ENCODE peak calls at places on chromosomes 3 and 15, in six cellular contexts. C, E, S, H, R and Y are unnamed samples.

GRCh38 chr3:192489579-192489978 is 237.8 kb downstream of the FGF12 start:
- DNase-seq in H (no peak), E (no peak), C (no peak), S (no peak), R (no peak), Y (no peak)

GRCh38 chr15:96331942-96332853 is 1.7 kb downstream of the NR2F2 start:
- DNase-seq in E (peak), H (peak), R (no peak), C (no peak), S (peak), Y (no peak)

GRCh38 chr3:136247436-136247835 is 2.7 kb upstream of the PCCB start:
- DNase-seq in S (no peak), E (no peak), C (no peak), H (no peak), R (no peak), Y (no peak)

GRCh38 chr3:184488577-184488976 is 73.0 kb upstream of the EPHB3 start:
- DNase-seq in C (no peak), S (no peak), E (no peak), H (no peak), R (no peak), Y (no peak)

GRCh38 chr15:47964229-47964628 is 156.6 kb upstream of the SLC24A5 start:
- DNase-seq in R (no peak), H (no peak), S (no peak), E (no peak), C (no peak), Y (no peak)

GRCh38 chr15:34514251-34514760 is 69.1 kb downstream of the GOLGA8B start:
- DNase-seq in S (peak), E (no peak), C (peak), H (no peak), R (peak), Y (no peak)

GRCh38 chr3:37210230-37210629 is 35.8 kb upstream of the LRRFIP2 start:
- DNase-seq in H (no peak), C (no peak), S (peak), E (no peak), R (no peak), Y (no peak)

GRCh38 chr3:44886561-44886960 is 12.2 kb downstream of the TGM4 start:
- DNase-seq in H (no peak), C (no peak), R (no peak), E (no peak), S (no peak), Y (no peak)

GRCh38 chr15:61199681-61200080 is 29.4 kb downstream of the RORA start:
- DNase-seq in R (no peak), S (no peak), C (no peak), H (no peak), E (no peak), Y (no peak)

GRCh38 chr3:12294885-12295580 is 6.2 kb downstream of the PPARG start:
- DNase-seq in S (peak), C (no peak), H (no peak), R (no peak), E (no peak), Y (no peak)

GRCh38 chr3:133460809-133461208 is 61.0 kb downstream of the BFSP2 start:
- DNase-seq in R (no peak), S (no peak), E (no peak), C (no peak), H (no peak), Y (no peak)

GRCh38 chr3:186044427-186044826 is 64.5 kb downstream of the ETV5 start:
- DNase-seq in E (no peak), R (no peak), C (no peak), S (no peak), H (no peak), Y (no peak)

GRCh38 chr15:70486451-70487379 is 276.6 kb downstream of the UACA start:
- DNase-seq in S (peak), H (no peak), R (no peak), C (peak), E (peak), Y (peak)

GRCh38 chr3:99520511-99520910 is 117.9 kb upstream of the COL8A1 start:
- DNase-seq in R (no peak), C (no peak), H (no peak), E (no peak), S (no peak), Y (no peak)

GRCh38 chr3:147159141-147159540 is 247.2 kb downstream of the ZIC4 start:
- DNase-seq in C (no peak), E (no peak), H (no peak), S (no peak), R (no peak), Y (no peak)

GRCh38 chr15:74775132-74775562 is 6.7 kb upstream of the CSK start:
- DNase-seq in S (no peak), H (no peak), R (no peak), E (no peak), C (no peak), Y (no peak)

GRCh38 chr3:8990266-8991215 is 27.3 kb upstream of the RAD18 start:
- DNase-seq in R (no peak), C (no peak), H (no peak), S (peak), E (no peak), Y (no peak)

GRCh38 chr15:50925281-50925680 is 16.8 kb downstream of the AP4E1 start:
- DNase-seq in C (no peak), H (no peak), S (no peak), R (no peak), E (no peak), Y (no peak)

GRCh38 chr3:163722421-163722820 is 1355.9 kb downstream of the SI start:
- DNase-seq in C (no peak), E (no peak), S (no peak), H (no peak), R (no peak), Y (no peak)

GRCh38 chr3:128621234-128621633 is 29.4 kb downstream of the RPN1 start:
- DNase-seq in H (no peak), E (no peak), C (no peak), S (no peak), R (no peak), Y (no peak)

GRCh38 chr3:183161552-183162345 is 785 bp downstream of the LAMP3 start:
- DNase-seq in H (peak), E (no peak), R (no peak), C (no peak), S (no peak), Y (peak)

GRCh38 chr3:159126261-159127020 is 324.6 kb downstream of the MFSD1 start:
- DNase-seq in C (no peak), E (no peak), S (no peak), H (no peak), R (no peak), Y (no peak)

GRCh38 chr3:32117324-32117723 is 10.9 kb downstream of the GPD1L start:
- DNase-seq in E (no peak), H (no peak), C (no peak), R (no peak), S (no peak), Y (no peak)

GRCh38 chr15:60208708-60209107 is 189.1 kb downstream of the ANXA2 start:
- DNase-seq in H (no peak), R (no peak), E (no peak), S (peak), C (no peak), Y (no peak)

GRCh38 chr3:64928683-64929082 is 240.9 kb upstream of the ADAMTS9 start:
- DNase-seq in C (no peak), E (no peak), S (no peak), R (no peak), H (no peak), Y (no peak)

GRCh38 chr3:120846073-120846472 is 61.9 kb upstream of the STXBP5L start:
- DNase-seq in E (no peak), R (no peak), S (no peak), C (no peak), H (no peak), Y (no peak)

GRCh38 chr15:99096173-99096893 is 8.5 kb upstream of the SYNM start:
- DNase-seq in S (no peak), R (no peak), E (no peak), C (no peak), H (no peak), Y (no peak)

GRCh38 chr15:80480909-80481308 is 76.7 kb downstream of the ARNT2 start:
- DNase-seq in R (no peak), C (no peak), H (no peak), E (peak), S (peak), Y (no peak)

GRCh38 chr3:176521531-176522175 is 675.6 kb downstream of the TBL1XR1 start:
- DNase-seq in H (no peak), C (no peak), R (no peak), S (peak), E (no peak), Y (no peak)

GRCh38 chr3:31958721-31959152 is 22.3 kb downstream of the OSBPL10 start:
- DNase-seq in E (no peak), H (no peak), R (no peak), S (no peak), C (no peak), Y (no peak)

GRCh38 chr15:25611603-25612002 is 172.8 kb upstream of the UBE3A start:
- DNase-seq in R (no peak), E (peak), C (no peak), S (no peak), H (no peak), Y (no peak)

GRCh38 chr15:36671017-36671416 is 91.6 kb downstream of the CDIN1 start:
- DNase-seq in S (no peak), E (no peak), H (no peak), R (no peak), C (no peak), Y (no peak)

GRCh38 chr3:194730369-194730768 is 44.7 kb downstream of the FAM43A start:
- DNase-seq in C (no peak), R (no peak), S (no peak), E (no peak), H (no peak), Y (no peak)

GRCh38 chr3:194782767-194783404 is 97.2 kb downstream of the FAM43A start:
- DNase-seq in E (no peak), S (peak), H (no peak), R (no peak), C (no peak), Y (no peak)

GRCh38 chr15:96327155-96327741 is 3.3 kb upstream of the NR2F2 start:
- DNase-seq in E (peak), R (no peak), C (no peak), S (peak), H (peak), Y (no peak)

GRCh38 chr3:110164632-110165240 is 827.4 kb upstream of the DPPA4 start:
- DNase-seq in H (no peak), S (no peak), E (no peak), C (no peak), R (no peak), Y (no peak)

GRCh38 chr3:149589332-149589731 is 68.5 kb downstream of the WWTR1 start:
- DNase-seq in R (no peak), E (no peak), S (peak), H (no peak), C (no peak), Y (no peak)

DNA sequence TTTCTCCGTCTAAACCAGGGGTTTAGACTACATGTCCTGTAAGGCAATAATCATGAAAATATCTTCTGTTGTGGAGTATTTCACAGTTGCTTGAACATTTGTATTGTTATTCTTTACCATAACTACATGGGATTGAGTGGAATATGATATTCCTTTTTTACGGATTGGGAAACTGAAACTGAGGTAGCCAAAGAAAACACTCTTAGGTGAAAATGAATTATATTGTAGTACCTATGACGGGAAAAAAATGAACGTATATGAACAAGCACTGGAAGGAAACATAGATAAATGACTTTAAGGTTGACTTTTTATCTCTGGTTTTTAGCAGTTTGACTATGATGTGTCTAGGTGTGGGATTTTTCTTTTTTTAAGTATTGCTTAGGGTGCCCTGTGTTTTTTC is 35.6 kb downstream of the MAP2K1 start:
- DNase-seq in S (no peak), C (no peak), E (no peak), H (no peak), R (no peak), Y (no peak)
- TF ChIP-seq CTCF in S (no peak), C (no peak), E (no peak), H (no peak), R (no peak), Y (no peak)

GRCh38 chr3:10219737-10220136 is 28.5 kb upstream of the TATDN2 start:
- DNase-seq in R (no peak), C (no peak), E (no peak), S (no peak), H (no peak), Y (no peak)
- TF ChIP-seq CTCF in R (no peak), C (no peak), E (no peak), S (no peak), H (no peak), Y (no peak)

DNA sequence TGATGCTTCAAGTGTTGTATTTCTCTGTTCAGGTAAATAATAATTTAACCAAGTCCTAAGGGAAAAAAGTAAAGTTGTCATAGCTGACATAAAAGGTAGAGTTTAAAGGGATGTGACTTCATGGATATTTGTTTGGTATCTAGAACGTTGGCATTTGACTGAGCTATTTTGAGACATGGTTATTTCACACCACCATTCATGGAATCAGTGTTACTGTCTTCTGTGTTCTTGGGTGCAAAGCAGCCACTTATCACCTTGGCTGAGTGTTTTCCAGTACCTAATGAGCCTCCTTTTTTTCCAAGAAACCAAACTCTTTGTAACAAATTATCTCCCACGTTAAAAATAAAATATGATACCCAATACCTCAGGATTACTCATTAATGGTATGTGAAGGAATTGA is 155.8 kb downstream of the GHSR start:
- DNase-seq in S (no peak), H (no peak), E (no peak), R (no peak), C (no peak), Y (no peak)
- TF ChIP-seq CTCF in S (no peak), H (no peak), E (no peak), R (no peak), C (no peak), Y (no peak)

DNA sequence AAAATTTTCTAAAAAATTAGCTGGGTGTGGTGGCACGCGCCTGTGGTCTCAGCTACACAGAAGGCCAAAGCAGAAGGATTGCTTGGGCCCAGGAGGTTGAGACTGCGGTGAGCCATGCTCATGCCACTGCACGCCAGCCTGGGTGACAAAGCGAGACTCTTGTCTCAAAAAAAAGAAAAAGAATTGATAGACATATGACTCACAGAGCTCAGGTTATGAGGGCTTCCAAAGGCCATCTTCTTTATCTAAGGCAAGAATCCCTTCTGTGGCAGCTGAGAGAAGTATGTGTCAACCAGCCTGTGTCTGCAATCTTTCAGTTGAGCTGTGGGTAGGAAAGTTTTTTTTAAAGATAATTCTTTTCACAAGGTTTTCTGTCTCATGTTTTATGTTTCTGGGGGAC is 53.9 kb downstream of the MRPS25 start:
- DNase-seq in R (no peak), C (no peak), H (no peak), E (no peak), S (no peak), Y (no peak)
- TF ChIP-seq CTCF in R (no peak), C (no peak), H (no peak), E (no peak), S (no peak), Y (no peak)

DNA sequence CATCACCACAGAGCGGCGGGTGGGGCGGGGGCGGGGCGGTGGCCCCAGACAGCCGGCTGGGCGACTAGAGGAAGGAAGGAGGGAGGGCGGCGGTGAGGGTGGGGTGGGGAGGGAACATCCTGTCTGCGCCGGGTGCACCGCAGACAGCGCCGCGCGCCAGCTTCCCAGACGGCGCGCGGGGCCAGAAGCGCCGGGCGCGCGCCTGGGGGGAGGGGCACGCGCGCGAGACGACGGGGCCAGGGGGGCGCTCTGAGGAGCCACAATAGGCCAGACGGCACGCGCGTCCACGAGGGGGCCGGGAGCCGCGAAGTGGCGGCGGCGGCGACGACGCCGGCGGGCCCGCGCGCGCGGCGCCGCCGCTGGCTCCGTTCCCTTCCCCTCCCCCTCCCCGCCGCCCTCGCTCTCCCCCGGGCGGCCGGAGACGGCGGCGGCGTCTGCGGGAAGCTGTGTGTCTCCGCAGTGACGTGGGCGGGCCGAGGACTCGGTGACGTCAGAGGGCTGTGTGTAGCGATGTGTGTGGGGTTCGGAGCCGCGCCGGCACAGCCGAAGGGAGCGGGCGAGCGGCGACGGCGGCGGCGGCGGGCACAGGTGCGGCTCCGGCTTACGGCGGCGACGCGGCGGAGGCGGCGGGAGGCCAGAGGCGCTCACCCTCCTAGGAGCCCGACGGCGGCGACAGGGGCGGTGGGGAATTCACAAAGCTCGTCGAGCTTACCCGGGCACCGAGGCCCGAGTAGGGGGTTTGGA is at the start of gene SKIL:
- DNase-seq in H (peak), S (peak), R (peak), C (peak), E (peak), Y (peak)
- TF ChIP-seq CTCF in H (no peak), S (no peak), R (peak), C (no peak), E (peak), Y (no peak)

GRCh38 chr3:53134631-53135232 is 4.5 kb upstream of the RFT1 start:
- DNase-seq in C (peak), R (peak), H (peak), E (peak), S (peak), Y (peak)
- TF ChIP-seq CTCF in C (peak), R (peak), H (peak), E (peak), S (peak), Y (peak)